ENCODE peak calls at places on chromosomes 7 and 10, in six cellular contexts. One of them, this sample, is unnamed.
A peak's percentile ranks its signal among the peaks of the same experiment; 100 is the strongest.

GRCh38 chr10:125331056-125331455 is 170.7 kb upstream of the CTBP2 start:
- DNase-seq in GM13976: no peak
- DNase-seq in Calu3: no peak
- DNase-seq in Peyer's patch: no peak
- DNase-seq in RWPE1: no peak
- DNase-seq in pancreas: no peak
- DNase-seq in this sample: no peak

GRCh38 chr7:144391823-144392255 is 11.7 kb downstream of the NOBOX start:
- DNase-seq in Peyer's patch: no peak
- DNase-seq in GM13976: peak; percentile 65
- DNase-seq in pancreas: no peak
- DNase-seq in RWPE1: peak; percentile 49
- DNase-seq in Calu3: no peak
- DNase-seq in this sample: peak; percentile 67

GRCh38 chr7:113774182-113774807 is 144.5 kb downstream of the PPP1R3A start:
- DNase-seq in Calu3: peak; percentile 29
- DNase-seq in GM13976: peak; percentile 30
- DNase-seq in RWPE1: peak; percentile 20
- DNase-seq in pancreas: no peak
- DNase-seq in Peyer's patch: no peak
- DNase-seq in this sample: peak; percentile 21

GRCh38 chr7:115749924-115750323 is 280.6 kb downstream of the TFEC start:
- DNase-seq in pancreas: no peak
- DNase-seq in RWPE1: no peak
- DNase-seq in Calu3: no peak
- DNase-seq in Peyer's patch: no peak
- DNase-seq in GM13976: no peak
- DNase-seq in this sample: no peak

GRCh38 chr10:125294109-125294508 is 133.7 kb upstream of the CTBP2 start:
- DNase-seq in Peyer's patch: no peak
- DNase-seq in Calu3: no peak
- DNase-seq in GM13976: no peak
- DNase-seq in RWPE1: no peak
- DNase-seq in pancreas: no peak
- DNase-seq in this sample: no peak

GRCh38 chr7:138865843-138866242 is 67.8 kb upstream of the ATP6V0A4 start:
- DNase-seq in RWPE1: peak; percentile 2
- DNase-seq in pancreas: no peak
- DNase-seq in Calu3: peak; percentile 65
- DNase-seq in Peyer's patch: no peak
- DNase-seq in GM13976: peak; percentile 65
- DNase-seq in this sample: peak; percentile 72

GRCh38 chr10:26485150-26485941 is 47.2 kb downstream of the APBB1IP start:
- DNase-seq in RWPE1: no peak
- DNase-seq in Calu3: no peak
- DNase-seq in Peyer's patch: no peak
- DNase-seq in pancreas: no peak
- DNase-seq in GM13976: no peak
- DNase-seq in this sample: no peak

GRCh38 chr7:65342723-65343629 is 30.7 kb upstream of the ZNF92 start:
- DNase-seq in pancreas: no peak
- DNase-seq in Peyer's patch: no peak
- DNase-seq in RWPE1: no peak
- DNase-seq in Calu3: no peak
- DNase-seq in GM13976: no peak
- DNase-seq in this sample: no peak

GRCh38 chr7:138684360-138684759 is 16.8 kb downstream of the SVOPL start:
- DNase-seq in Calu3: no peak
- DNase-seq in Peyer's patch: no peak
- DNase-seq in GM13976: no peak
- DNase-seq in RWPE1: no peak
- DNase-seq in pancreas: no peak
- DNase-seq in this sample: no peak

GRCh38 chr10:60399343-60399742 is 9.7 kb upstream of the ANK3 start:
- DNase-seq in pancreas: no peak
- DNase-seq in RWPE1: peak; percentile 7
- DNase-seq in Calu3: no peak
- DNase-seq in Peyer's patch: no peak
- DNase-seq in GM13976: no peak
- DNase-seq in this sample: no peak

GRCh38 chr7:42768037-42768436 is 143.8 kb downstream of the C7orf25 start:
- DNase-seq in GM13976: no peak
- DNase-seq in Peyer's patch: no peak
- DNase-seq in Calu3: no peak
- DNase-seq in RWPE1: no peak
- DNase-seq in pancreas: no peak
- DNase-seq in this sample: no peak

GRCh38 chr7:88184848-88185304 is 35.0 kb downstream of the SRI start:
- DNase-seq in RWPE1: peak; percentile 45
- DNase-seq in Calu3: peak; percentile 45
- DNase-seq in Peyer's patch: no peak
- DNase-seq in pancreas: no peak
- DNase-seq in GM13976: no peak
- DNase-seq in this sample: no peak

GRCh38 chr10:113069595-113069994 is 119.5 kb downstream of the TCF7L2 start:
- DNase-seq in pancreas: no peak
- DNase-seq in Calu3: peak; percentile 70
- DNase-seq in RWPE1: peak; percentile 88
- DNase-seq in Peyer's patch: no peak
- DNase-seq in GM13976: no peak
- DNase-seq in this sample: no peak

GRCh38 chr7:154427527-154427926 is 375.3 kb downstream of the DPP6 start:
- DNase-seq in pancreas: no peak
- DNase-seq in Calu3: no peak
- DNase-seq in GM13976: no peak
- DNase-seq in RWPE1: no peak
- DNase-seq in Peyer's patch: no peak
- DNase-seq in this sample: no peak

GRCh38 chr10:58791137-58791536 is 278.5 kb downstream of the BICC1 start:
- DNase-seq in Calu3: no peak
- DNase-seq in Peyer's patch: no peak
- DNase-seq in RWPE1: peak; percentile 39
- DNase-seq in GM13976: no peak
- DNase-seq in pancreas: no peak
- DNase-seq in this sample: no peak

GRCh38 chr10:103772096-103772845 is 83.1 kb downstream of the SH3PXD2A start:
- DNase-seq in pancreas: peak; percentile 48
- DNase-seq in RWPE1: peak; percentile 83
- DNase-seq in Peyer's patch: peak; percentile 77
- DNase-seq in GM13976: peak; percentile 77
- DNase-seq in Calu3: peak; percentile 47
- DNase-seq in this sample: peak; percentile 68

GRCh38 chr10:100872034-100872791 is 40.5 kb upstream of the SLF2 start:
- DNase-seq in RWPE1: peak; percentile 62
- DNase-seq in GM13976: peak; percentile 87
- DNase-seq in pancreas: peak; percentile 41
- DNase-seq in Peyer's patch: peak; percentile 21
- DNase-seq in Calu3: peak; percentile 66
- DNase-seq in this sample: peak; percentile 88

GRCh38 chr10:86349474-86349873 is 17.1 kb downstream of the GRID1 start:
- DNase-seq in Peyer's patch: no peak
- DNase-seq in GM13976: peak; percentile 56
- DNase-seq in pancreas: no peak
- DNase-seq in Calu3: no peak
- DNase-seq in RWPE1: no peak
- DNase-seq in this sample: peak; percentile 48

GRCh38 chr7:32058017-32058416 is 12.2 kb downstream of the PDE1C start:
- DNase-seq in RWPE1: no peak
- DNase-seq in Peyer's patch: no peak
- DNase-seq in Calu3: no peak
- DNase-seq in pancreas: no peak
- DNase-seq in GM13976: no peak
- DNase-seq in this sample: no peak

GRCh38 chr10:27240891-27241639 is 468 bp upstream of the ACBD5 start:
- DNase-seq in pancreas: peak; percentile 38
- DNase-seq in Calu3: no peak
- DNase-seq in GM13976: no peak
- DNase-seq in RWPE1: no peak
- DNase-seq in Peyer's patch: peak; percentile 66
- DNase-seq in this sample: peak; percentile 33

GRCh38 chr7:148697256-148697841 is 1.4 kb upstream of the CUL1 start:
- DNase-seq in pancreas: no peak
- DNase-seq in Calu3: no peak
- DNase-seq in GM13976: no peak
- DNase-seq in RWPE1: no peak
- DNase-seq in Peyer's patch: peak; percentile 27
- DNase-seq in this sample: no peak

GRCh38 chr10:126126856-126127255 is 230.5 kb downstream of the FANK1 start:
- DNase-seq in Peyer's patch: no peak
- DNase-seq in Calu3: no peak
- DNase-seq in GM13976: no peak
- DNase-seq in RWPE1: no peak
- DNase-seq in pancreas: no peak
- DNase-seq in this sample: no peak

GRCh38 chr7:2639151-2639993 is 7.6 kb downstream of the TTYH3 start:
- DNase-seq in Calu3: no peak
- DNase-seq in RWPE1: no peak
- DNase-seq in Peyer's patch: no peak
- DNase-seq in pancreas: no peak
- DNase-seq in GM13976: no peak
- DNase-seq in this sample: no peak

GRCh38 chr10:110682348-110682747 is 38.2 kb downstream of the RBM20 start:
- DNase-seq in Calu3: no peak
- DNase-seq in Peyer's patch: no peak
- DNase-seq in GM13976: no peak
- DNase-seq in RWPE1: no peak
- DNase-seq in pancreas: no peak
- DNase-seq in this sample: no peak

GRCh38 chr10:100890696-100891271 is 22.0 kb upstream of the SLF2 start:
- DNase-seq in GM13976: no peak
- DNase-seq in RWPE1: peak; percentile 96
- DNase-seq in Peyer's patch: peak; percentile 10
- DNase-seq in Calu3: peak; percentile 11
- DNase-seq in pancreas: no peak
- DNase-seq in this sample: no peak

GRCh38 chr10:24862586-24862985 is 89.8 kb downstream of the PRTFDC1 start:
- DNase-seq in GM13976: no peak
- DNase-seq in RWPE1: no peak
- DNase-seq in Calu3: no peak
- DNase-seq in Peyer's patch: no peak
- DNase-seq in pancreas: no peak
- DNase-seq in this sample: no peak

GRCh38 chr10:43262043-43262901 is 4.6 kb downstream of the RASGEF1A start:
- DNase-seq in GM13976: no peak
- DNase-seq in RWPE1: no peak
- DNase-seq in Calu3: no peak
- DNase-seq in pancreas: peak; percentile 11
- DNase-seq in Peyer's patch: peak; percentile 14
- DNase-seq in this sample: no peak

GRCh38 chr10:57008189-57008588 is 647.1 kb upstream of the ZWINT start:
- DNase-seq in RWPE1: no peak
- DNase-seq in Calu3: no peak
- DNase-seq in Peyer's patch: no peak
- DNase-seq in pancreas: no peak
- DNase-seq in GM13976: no peak
- DNase-seq in this sample: no peak

GRCh38 chr10:133608855-133609254 is 17.7 kb downstream of the FRG2B start:
- DNase-seq in Calu3: peak; percentile 4
- DNase-seq in pancreas: no peak
- DNase-seq in GM13976: no peak
- DNase-seq in RWPE1: peak; percentile 27
- DNase-seq in Peyer's patch: no peak
- DNase-seq in this sample: no peak

GRCh38 chr10:97320480-97321031 is 1.5 kb downstream of the FRAT1 start:
- DNase-seq in Calu3: no peak
- DNase-seq in pancreas: peak; percentile 29
- DNase-seq in GM13976: no peak
- DNase-seq in Peyer's patch: peak; percentile 39
- DNase-seq in RWPE1: no peak
- DNase-seq in this sample: no peak

DNA sequence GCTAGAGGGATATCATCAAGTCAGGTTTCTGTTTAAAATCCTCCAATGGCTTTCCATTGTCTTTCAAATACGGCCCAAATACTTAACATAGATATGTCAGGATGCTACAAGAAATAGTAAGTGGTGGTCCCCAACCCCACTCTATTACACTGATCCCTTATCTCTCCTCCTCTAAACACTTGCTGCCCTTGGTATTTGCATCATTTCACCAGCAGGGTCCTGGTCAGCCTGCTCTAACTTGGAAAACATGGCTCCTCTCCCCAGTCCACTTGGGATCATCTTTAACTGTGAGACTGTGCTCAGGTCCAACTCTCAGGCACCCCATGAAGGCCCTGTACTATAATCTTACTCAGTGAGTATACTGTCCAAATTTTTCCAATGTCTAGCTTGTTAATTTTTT is 53.8 kb upstream of the GSAP start:
- DNase-seq in GM13976: no peak
- DNase-seq in Calu3: no peak
- DNase-seq in pancreas: no peak
- DNase-seq in Peyer's patch: no peak
- DNase-seq in RWPE1: no peak
- DNase-seq in this sample: no peak
- TF ChIP-seq CTCF in GM13976: no peak
- TF ChIP-seq CTCF in Calu3: no peak
- TF ChIP-seq CTCF in pancreas: no peak
- TF ChIP-seq CTCF in Peyer's patch: no peak
- TF ChIP-seq CTCF in RWPE1: no peak
- TF ChIP-seq CTCF in this sample: no peak

GRCh38 chr10:132146271-132146671 is 40.5 kb upstream of the DPYSL4 start:
- DNase-seq in Calu3: no peak
- DNase-seq in pancreas: no peak
- DNase-seq in RWPE1: no peak
- DNase-seq in Peyer's patch: no peak
- DNase-seq in GM13976: no peak
- DNase-seq in this sample: no peak
- TF ChIP-seq CTCF in Calu3: no peak
- TF ChIP-seq CTCF in pancreas: no peak
- TF ChIP-seq CTCF in RWPE1: no peak
- TF ChIP-seq CTCF in Peyer's patch: no peak
- TF ChIP-seq CTCF in GM13976: no peak
- TF ChIP-seq CTCF in this sample: no peak

GRCh38 chr10:588246-589165 is 101.0 kb downstream of the DIP2C start:
- DNase-seq in GM13976: no peak
- DNase-seq in RWPE1: no peak
- DNase-seq in pancreas: no peak
- DNase-seq in Calu3: peak; percentile 19
- DNase-seq in Peyer's patch: no peak
- DNase-seq in this sample: no peak
- TF ChIP-seq CTCF in GM13976: no peak
- TF ChIP-seq CTCF in RWPE1: no peak
- TF ChIP-seq CTCF in pancreas: no peak
- TF ChIP-seq CTCF in Calu3: no peak
- TF ChIP-seq CTCF in Peyer's patch: no peak
- TF ChIP-seq CTCF in this sample: no peak

DNA sequence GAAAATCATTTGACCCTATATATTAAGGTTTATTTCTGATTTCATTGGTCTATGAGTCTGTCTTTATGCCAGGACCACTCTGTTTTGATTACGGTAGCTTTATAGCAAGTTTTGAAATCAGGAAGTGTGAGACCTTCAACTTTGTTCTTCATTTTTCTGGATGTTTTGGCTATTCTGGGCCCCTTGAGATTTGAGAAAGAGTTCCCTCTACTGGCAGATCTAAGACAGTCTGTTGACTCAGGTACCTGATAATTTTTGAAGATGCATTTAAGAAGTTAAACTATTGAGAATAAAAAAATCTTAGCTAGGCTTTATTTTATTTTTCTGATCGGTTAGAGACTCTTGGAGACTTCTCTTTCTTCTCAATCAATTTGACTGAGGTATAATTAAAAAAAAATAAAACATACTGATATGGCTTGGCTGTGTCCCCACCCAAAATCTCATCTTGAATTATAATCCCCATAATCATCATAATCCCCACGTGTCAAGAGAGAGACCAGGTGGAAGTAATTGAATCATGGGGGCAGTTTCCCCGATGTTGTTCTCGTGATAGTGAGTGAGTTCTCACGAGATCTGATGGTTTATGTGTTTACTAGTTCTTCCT is 209.2 kb downstream of the SNX10 start:
- DNase-seq in Peyer's patch: no peak
- DNase-seq in pancreas: no peak
- DNase-seq in Calu3: no peak
- DNase-seq in GM13976: peak; percentile 65
- DNase-seq in RWPE1: peak; percentile 49
- DNase-seq in this sample: peak; percentile 61
- TF ChIP-seq CTCF in Peyer's patch: peak; percentile 50
- TF ChIP-seq CTCF in pancreas: no peak
- TF ChIP-seq CTCF in Calu3: peak; percentile 48
- TF ChIP-seq CTCF in GM13976: peak; percentile 46
- TF ChIP-seq CTCF in RWPE1: peak; percentile 69
- TF ChIP-seq CTCF in this sample: peak; percentile 71

This sample was measured in GM13977.